ENCODE peak calls at places on chromosomes 13 and 19, in six cellular contexts. C is SJSA1, Q is tibial artery, D is suprapubic skin, X is PC-3, A is thoracic aorta. Y is an unnamed sample. For H3K36me3, the result is how much of the 10 kb centered on the place peaks cover.

GRCh38 chr19:38288127-38288855 is 15.8 kb upstream of the C19orf33 start:
- DNase-seq in X (no peak), Q (no peak), D (no peak), A (no peak), C (no peak), Y (no peak)

GRCh38 chr19:658916-659839 is 3.8 kb downstream of the RNF126 start:
- DNase-seq in D (no peak), C (no peak), A (no peak), X (no peak), Q (no peak), Y (no peak)

GRCh38 chr13:108044929-108045328 is 170.4 kb downstream of the LIG4 start:
- DNase-seq in C (no peak), Q (no peak), A (no peak), X (no peak), D (no peak), Y (no peak)

GRCh38 chr13:64675256-64675892 is 2554.8 kb downstream of the PCDH9 start:
- DNase-seq in D (no peak), Q (no peak), A (no peak), X (peak), C (no peak), Y (no peak)

GRCh38 chr13:77980592-77980991 is 62.0 kb upstream of the EDNRB start:
- DNase-seq in C (peak), Q (no peak), A (no peak), D (no peak), X (peak), Y (no peak)

GRCh38 chr13:40446365-40446764 is 220.1 kb downstream of the FOXO1 start:
- DNase-seq in D (no peak), X (no peak), Q (no peak), A (no peak), C (peak), Y (no peak)

GRCh38 chr13:31050486-31051400 is 111.0 kb downstream of the HSPH1 start:
- DNase-seq in C (no peak), A (no peak), X (peak), Q (no peak), D (no peak), Y (peak)

GRCh38 chr19:47719047-47719885 is 6.0 kb downstream of the EHD2 start:
- DNase-seq in C (peak), X (no peak), A (peak), D (peak), Q (peak), Y (peak)

GRCh38 chr19:45258862-45259261 is 7.8 kb downstream of the MARK4 start:
- DNase-seq in Q (no peak), X (no peak), D (no peak), A (no peak), C (no peak), Y (no peak)

GRCh38 chr19:45908956-45909355 is 5.6 kb downstream of the NANOS2 start:
- DNase-seq in X (no peak), D (no peak), C (no peak), Q (no peak), A (no peak), Y (no peak)

GRCh38 chr13:73449258-73449657 is 390.5 kb downstream of the KLF5 start:
- DNase-seq in A (no peak), Q (no peak), C (no peak), X (peak), D (no peak), Y (no peak)

GRCh38 chr13:68064371-68064770 is 834.2 kb upstream of the PCDH9 start:
- DNase-seq in C (no peak), A (no peak), X (no peak), D (no peak), Q (no peak), Y (no peak)

GRCh38 chr13:108322206-108322824 is 52.8 kb downstream of the TNFSF13B start:
- DNase-seq in A (no peak), C (no peak), Q (no peak), X (peak), D (no peak), Y (no peak)

GRCh38 chr13:95254341-95254740 is 46.9 kb downstream of the ABCC4 start:
- DNase-seq in D (no peak), C (no peak), A (no peak), X (peak), Q (no peak), Y (no peak)

GRCh38 chr19:49475995-49476880 is 2.2 kb downstream of the FLT3LG start:
- DNase-seq in X (no peak), C (no peak), D (peak), Q (no peak), A (no peak), Y (no peak)

GRCh38 chr13:94344126-94344863 is 135.2 kb downstream of the DCT start:
- DNase-seq in D (no peak), A (no peak), X (no peak), Q (no peak), C (no peak), Y (no peak)

GRCh38 chr13:20359335-20359734 is 127.2 kb upstream of the GJB6 start:
- DNase-seq in Q (no peak), X (peak), C (peak), D (no peak), A (no peak), Y (no peak)

GRCh38 chr19:12833747-12834417 is 497 bp downstream of the RTBDN start:
- DNase-seq in C (no peak), D (no peak), A (no peak), Q (no peak), X (peak), Y (no peak)

GRCh38 chr19:54470991-54471782 is 1.9 kb downstream of the CDC42EP5 start:
- DNase-seq in X (no peak), D (peak), C (no peak), Q (no peak), A (no peak), Y (no peak)

GRCh38 chr19:15453091-15453498 is 3.3 kb upstream of the WIZ start:
- DNase-seq in D (no peak), X (no peak), A (no peak), Q (no peak), C (peak), Y (no peak)

GRCh38 chr13:105611424-105611823 is 924.0 kb downstream of the EFNB2 start:
- DNase-seq in D (no peak), X (no peak), C (peak), Q (no peak), A (no peak), Y (no peak)

GRCh38 chr13:97245011-97245410 is 22.9 kb downstream of the MBNL2 start:
- DNase-seq in A (no peak), C (no peak), D (no peak), Q (no peak), X (no peak), Y (no peak)

GRCh38 chr13:110354209-110354627 is 47.1 kb downstream of the COL4A2 start:
- DNase-seq in D (no peak), A (no peak), C (no peak), X (peak), Q (no peak), Y (no peak)

GRCh38 chr19:5154129-5154798 is 185.4 kb downstream of the KDM4B start:
- DNase-seq in Q (no peak), A (no peak), X (peak), D (no peak), C (peak), Y (peak)

GRCh38 chr19:30695171-30695875 is 323.1 kb downstream of the ZNF536 start:
- DNase-seq in A (no peak), Q (no peak), D (no peak), C (no peak), X (no peak), Y (no peak)

GRCh38 chr19:54162241-54162805 is 2.8 kb upstream of the LENG1 start:
- DNase-seq in C (peak), Q (peak), A (peak), X (peak), D (peak), Y (peak)

GRCh38 chr13:110819203-110820014 is 95.5 kb downstream of the ANKRD10 start:
- DNase-seq in C (peak), D (peak), X (peak), Q (peak), A (peak), Y (peak)

GRCh38 chr19:37966211-37967072 is 59.4 kb downstream of the SIPA1L3 start:
- DNase-seq in X (no peak), D (peak), A (no peak), C (no peak), Q (no peak), Y (no peak)

GRCh38 chr19:40356681-40357595 is 8.4 kb downstream of the PLD3 start:
- DNase-seq in C (no peak), A (no peak), Q (no peak), X (no peak), D (no peak), Y (no peak)

GRCh38 chr13:73411067-73411809 is 352.4 kb downstream of the KLF5 start:
- DNase-seq in C (no peak), A (no peak), D (no peak), Q (no peak), X (peak), Y (no peak)

GRCh38 chr13:86562876-86563275 is 763.7 kb upstream of the SLITRK6 start:
- DNase-seq in D (no peak), Q (no peak), X (no peak), A (no peak), C (no peak), Y (no peak)

GRCh38 chr13:98312606-98313005 is 135.5 kb upstream of the RNF113B start:
- DNase-seq in C (no peak), Q (no peak), D (no peak), X (no peak), A (no peak), Y (no peak)

GRCh38 chr19:44848036-44848804 is 2.1 kb downstream of the NECTIN2 start:
- DNase-seq in Q (peak), A (no peak), D (peak), X (peak), C (peak), Y (no peak)

GRCh38 chr13:97223711-97224461 is 1.8 kb downstream of the MBNL2 start:
- DNase-seq in D (no peak), X (peak), Q (peak), C (peak), A (no peak), Y (peak)

GRCh38 chr13:32687275-32687674 is 101.0 kb downstream of the PDS5B start:
- DNase-seq in Q (no peak), A (no peak), C (no peak), X (no peak), D (no peak), Y (no peak)
- H3K36me3 ChIP-seq in Q (under half), A (under half), C (under half), X (under half), D (under half), Y (under half)

GRCh38 chr19:18203863-18204393 is at the start of gene RAB3A:
- DNase-seq in A (peak), Q (peak), C (peak), D (peak), X (peak), Y (peak)

GRCh38 chr19:18202759-18203407 is 959 bp downstream of the RAB3A start:
- DNase-seq in D (peak), X (peak), C (no peak), Q (no peak), A (no peak), Y (no peak)

GRCh38 chr19:18205180-18205915 is 1.5 kb upstream of the RAB3A start:
- DNase-seq in A (peak), X (peak), D (peak), Q (peak), C (peak), Y (peak)

GRCh38 chr19:18204394-18205179 is 745 bp upstream of the RAB3A start:
- DNase-seq in C (no peak), D (peak), X (no peak), Q (peak), A (no peak), Y (no peak)

DNA sequence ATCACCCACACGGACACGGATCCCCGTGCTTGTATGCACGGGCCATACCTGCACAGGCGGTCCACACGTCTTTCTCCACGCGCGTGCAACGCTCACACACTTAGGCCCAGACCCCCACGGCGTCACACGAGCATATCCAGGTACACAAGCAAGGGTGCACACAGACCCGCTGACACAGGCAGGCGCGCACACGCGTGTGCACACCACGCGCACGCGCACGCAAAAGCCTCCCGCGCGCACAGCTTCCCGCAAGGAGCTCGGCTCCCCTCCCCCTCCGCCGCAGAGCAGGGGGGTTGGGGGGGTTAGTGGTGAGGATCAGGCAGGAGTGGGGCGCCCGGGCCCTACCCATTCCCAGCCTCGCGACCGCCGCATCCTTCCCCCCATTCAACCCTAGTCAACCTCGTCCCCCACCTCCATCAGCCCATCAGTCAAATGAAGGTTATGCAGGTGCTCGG is 407 bp downstream of the RAB3A start:
- DNase-seq in C (no peak), A (no peak), X (peak), D (peak), Q (peak), Y (peak)
- H3K27ac ChIP-seq in C (no peak), A (no peak), X (no peak), D (peak), Q (peak), Y (no peak)

GRCh38 chr19:24053601-24054000 is 33.4 kb upstream of the ZNF254 start:
- DNase-seq in A (no peak), X (no peak), D (no peak), C (no peak), Q (no peak), Y (no peak)
- H3K36me3 ChIP-seq in A (under half), X (half or more), D (half or more), C (half or more), Q (half or more), Y (under half)

GRCh38 chr13:43783820-43784219 is 3.0 kb downstream of the ENOX1 start:
- DNase-seq in D (no peak), X (peak), A (no peak), Q (no peak), C (no peak), Y (no peak)

GRCh38 chr13:43784491-43784890 is 2.3 kb downstream of the ENOX1 start:
- DNase-seq in X (no peak), C (no peak), D (no peak), A (no peak), Q (no peak), Y (no peak)

GRCh38 chr13:43785681-43786471 is 896 bp downstream of the ENOX1 start:
- DNase-seq in D (peak), Q (peak), A (peak), X (peak), C (peak), Y (peak)

GRCh38 chr13:43786472-43786765 is 353 bp downstream of the ENOX1 start:
- DNase-seq in A (no peak), Q (no peak), D (no peak), X (no peak), C (no peak), Y (no peak)

DNA sequence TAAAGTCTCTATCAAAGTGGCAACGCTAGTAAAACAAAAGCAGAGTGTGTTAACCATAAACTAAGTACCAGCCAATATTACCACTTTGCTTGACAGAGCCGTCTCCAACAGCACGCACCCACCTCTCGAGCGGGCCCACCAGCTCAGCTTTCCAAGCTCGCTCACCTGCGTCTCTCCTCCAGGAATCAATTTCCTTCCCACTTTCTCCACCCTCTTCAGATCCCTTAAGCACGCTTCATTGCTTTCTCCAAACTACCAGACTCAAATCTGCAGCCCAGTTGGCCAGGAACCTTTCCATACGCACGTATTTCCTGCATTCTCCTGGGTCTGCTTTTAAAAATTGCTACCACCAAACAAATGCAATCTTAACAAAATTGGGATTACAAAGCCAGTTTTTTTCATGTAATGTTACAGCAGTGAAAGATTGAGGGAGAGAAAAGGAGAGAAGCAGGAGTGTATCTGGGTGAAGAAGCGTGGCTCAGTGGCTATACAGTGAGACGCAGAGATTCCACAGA is 1.5 kb downstream of the ENOX1 start:
- DNase-seq in X (no peak), Q (no peak), C (no peak), D (no peak), A (no peak), Y (no peak)
- H3K27ac ChIP-seq in X (no peak), Q (no peak), C (no peak), D (no peak), A (no peak), Y (no peak)

Y was measured in ascending aorta.